ENCODE peak calls at places on chromosomes 6 and 20, in four cellular contexts. One of them, this sample, is unnamed. For H3K4me1, the result is how much of the 10 kb centered on the place peaks cover.

GRCh38 chr6:34476462-34476861 is 10.6 kb downstream of the PACSIN1 start:
- DNase-seq in CD8-positive, alpha-beta T cell: no peak
- DNase-seq in IMR-90: no peak
- DNase-seq in MM.1S: no peak
- DNase-seq in this sample: peak

GRCh38 chr6:36243562-36244212 is 26.2 kb upstream of the PNPLA1 start:
- DNase-seq in IMR-90: no peak
- DNase-seq in MM.1S: no peak
- DNase-seq in CD8-positive, alpha-beta T cell: no peak
- DNase-seq in this sample: no peak

GRCh38 chr6:121504227-121504626 is 68.8 kb downstream of the GJA1 start:
- DNase-seq in MM.1S: no peak
- DNase-seq in IMR-90: peak
- DNase-seq in CD8-positive, alpha-beta T cell: no peak
- DNase-seq in this sample: no peak

GRCh38 chr20:4225778-4226177 is 210.4 kb upstream of the RNF24 start:
- DNase-seq in IMR-90: peak
- DNase-seq in MM.1S: no peak
- DNase-seq in CD8-positive, alpha-beta T cell: no peak
- DNase-seq in this sample: peak

GRCh38 chr20:4091332-4092135 is 76.2 kb upstream of the RNF24 start:
- DNase-seq in CD8-positive, alpha-beta T cell: no peak
- DNase-seq in IMR-90: peak
- DNase-seq in MM.1S: no peak
- DNase-seq in this sample: peak

GRCh38 chr6:163419413-163420314 is 5.1 kb downstream of the QKI start:
- DNase-seq in MM.1S: no peak
- DNase-seq in IMR-90: peak
- DNase-seq in CD8-positive, alpha-beta T cell: no peak
- DNase-seq in this sample: no peak

GRCh38 chr20:717271-717670 is 41.7 kb upstream of the SCRT2 start:
- DNase-seq in CD8-positive, alpha-beta T cell: no peak
- DNase-seq in MM.1S: no peak
- DNase-seq in IMR-90: no peak
- DNase-seq in this sample: no peak

GRCh38 chr6:81655696-81656095 is 96.8 kb downstream of the TENT5A start:
- DNase-seq in CD8-positive, alpha-beta T cell: no peak
- DNase-seq in MM.1S: no peak
- DNase-seq in IMR-90: peak
- DNase-seq in this sample: no peak

GRCh38 chr20:43915209-43916072 is 789 bp downstream of the TOX2 start:
- DNase-seq in MM.1S: no peak
- DNase-seq in CD8-positive, alpha-beta T cell: peak
- DNase-seq in IMR-90: peak
- DNase-seq in this sample: no peak

GRCh38 chr6:165439928-165440554 is 130.6 kb upstream of the C6orf118 start:
- DNase-seq in MM.1S: peak
- DNase-seq in CD8-positive, alpha-beta T cell: no peak
- DNase-seq in IMR-90: peak
- DNase-seq in this sample: no peak

GRCh38 chr6:57267586-57268293 is 45.6 kb upstream of the RAB23 start:
- DNase-seq in MM.1S: peak
- DNase-seq in CD8-positive, alpha-beta T cell: peak
- DNase-seq in IMR-90: peak
- DNase-seq in this sample: peak

GRCh38 chr6:130513770-130514169 is 148.0 kb downstream of the TMEM200A start:
- DNase-seq in CD8-positive, alpha-beta T cell: peak
- DNase-seq in MM.1S: peak
- DNase-seq in IMR-90: peak
- DNase-seq in this sample: peak

GRCh38 chr6:63897459-63897858 is 261.9 kb downstream of the PHF3 start:
- DNase-seq in IMR-90: peak
- DNase-seq in CD8-positive, alpha-beta T cell: no peak
- DNase-seq in MM.1S: no peak
- DNase-seq in this sample: no peak

GRCh38 chr6:165662671-165663282 is at the start of gene PDE10A:
- DNase-seq in IMR-90: peak
- DNase-seq in MM.1S: no peak
- DNase-seq in CD8-positive, alpha-beta T cell: no peak
- DNase-seq in this sample: peak

GRCh38 chr20:60765821-60766403 is 486.1 kb upstream of the CDH4 start:
- DNase-seq in MM.1S: no peak
- DNase-seq in CD8-positive, alpha-beta T cell: no peak
- DNase-seq in IMR-90: no peak
- DNase-seq in this sample: no peak

GRCh38 chr20:25195962-25196700 is 619 bp downstream of the ENTPD6 start:
- DNase-seq in MM.1S: peak
- DNase-seq in IMR-90: peak
- DNase-seq in CD8-positive, alpha-beta T cell: peak
- DNase-seq in this sample: no peak

DNA sequence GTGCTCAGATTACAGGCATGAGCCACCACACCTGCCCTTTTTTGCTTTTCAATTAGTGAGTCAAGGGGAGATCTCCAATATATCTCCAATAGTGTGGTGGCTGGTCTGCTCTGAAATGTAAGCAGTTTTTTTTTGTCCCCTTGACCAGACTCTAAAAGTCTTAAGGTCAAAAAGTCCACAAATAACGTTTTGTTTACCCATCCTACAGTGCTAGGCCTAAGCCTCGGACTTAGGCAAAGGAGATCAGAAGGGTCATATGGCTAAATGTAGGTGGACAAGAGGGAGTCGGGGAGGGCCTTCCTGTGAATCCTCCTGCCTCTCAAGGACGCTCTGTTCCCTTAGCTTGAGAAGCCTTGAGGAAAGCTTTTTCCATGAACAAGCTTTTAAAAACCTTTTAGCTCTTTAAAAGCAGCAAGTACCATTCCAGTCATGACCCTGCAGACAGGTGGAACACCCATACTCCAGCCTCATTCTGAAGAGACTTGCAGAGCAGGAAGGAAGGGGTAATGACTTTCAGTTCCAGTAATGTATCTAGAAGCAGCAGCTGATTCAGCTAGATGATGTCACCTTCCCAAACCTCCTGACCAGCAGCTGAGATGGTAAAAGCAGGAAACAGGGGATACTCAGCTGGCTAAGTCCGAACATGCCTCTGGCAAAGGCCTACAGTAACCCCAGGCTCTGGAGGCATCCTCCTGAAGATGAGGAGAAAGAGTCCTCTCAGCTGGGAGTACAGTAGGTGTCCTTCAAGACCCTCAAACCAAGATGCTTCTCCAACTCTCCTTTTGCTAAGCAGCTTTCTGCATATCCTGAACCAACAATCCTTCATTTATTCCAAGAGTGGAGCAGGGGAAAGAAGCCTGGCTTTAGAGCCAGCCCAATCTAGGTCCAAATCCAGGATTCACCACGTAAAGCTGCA is 23.6 kb downstream of the BCL2L1 start:
- DNase-seq in CD8-positive, alpha-beta T cell: no peak
- DNase-seq in IMR-90: peak
- DNase-seq in MM.1S: peak
- DNase-seq in this sample: peak
- H3K4me1 ChIP-seq in CD8-positive, alpha-beta T cell: under half
- H3K4me1 ChIP-seq in IMR-90: under half
- H3K4me1 ChIP-seq in MM.1S: half or more
- H3K4me1 ChIP-seq in this sample: under half

GRCh38 chr6:103113416-103113815 is 1719.9 kb downstream of the GRIK2 start:
- DNase-seq in MM.1S: no peak
- DNase-seq in CD8-positive, alpha-beta T cell: no peak
- DNase-seq in IMR-90: no peak
- DNase-seq in this sample: no peak

GRCh38 chr6:103105686-103106085 is 1712.2 kb downstream of the GRIK2 start:
- DNase-seq in MM.1S: no peak
- DNase-seq in IMR-90: no peak
- DNase-seq in CD8-positive, alpha-beta T cell: no peak
- DNase-seq in this sample: no peak

GRCh38 chr6:103107985-103108384 is 1714.5 kb downstream of the GRIK2 start:
- DNase-seq in MM.1S: no peak
- DNase-seq in IMR-90: no peak
- DNase-seq in CD8-positive, alpha-beta T cell: no peak
- DNase-seq in this sample: no peak
- H3K4me3 ChIP-seq in MM.1S: no peak
- H3K4me3 ChIP-seq in IMR-90: no peak
- H3K4me3 ChIP-seq in CD8-positive, alpha-beta T cell: no peak
- H3K4me3 ChIP-seq in this sample: no peak

GRCh38 chr6:37525460-37526357 is 26.0 kb upstream of the CCDC167 start:
- DNase-seq in IMR-90: peak
- DNase-seq in CD8-positive, alpha-beta T cell: no peak
- DNase-seq in MM.1S: no peak
- DNase-seq in this sample: peak
- H3K4me1 ChIP-seq in IMR-90: under half
- H3K4me1 ChIP-seq in CD8-positive, alpha-beta T cell: under half
- H3K4me1 ChIP-seq in MM.1S: under half
- H3K4me1 ChIP-seq in this sample: under half

GRCh38 chr6:89612121-89612520 is 26.4 kb downstream of the LYRM2 start:
- DNase-seq in MM.1S: no peak
- DNase-seq in IMR-90: no peak
- DNase-seq in CD8-positive, alpha-beta T cell: no peak
- DNase-seq in this sample: peak

GRCh38 chr6:89613790-89614189 is 24.8 kb downstream of the LYRM2 start:
- DNase-seq in IMR-90: no peak
- DNase-seq in CD8-positive, alpha-beta T cell: no peak
- DNase-seq in MM.1S: no peak
- DNase-seq in this sample: no peak

GRCh38 chr6:89610149-89610642 is 28.4 kb downstream of the LYRM2 start:
- DNase-seq in IMR-90: peak
- DNase-seq in CD8-positive, alpha-beta T cell: peak
- DNase-seq in MM.1S: peak
- DNase-seq in this sample: peak

GRCh38 chr6:89615882-89616281 is 22.7 kb downstream of the LYRM2 start:
- DNase-seq in IMR-90: no peak
- DNase-seq in MM.1S: no peak
- DNase-seq in CD8-positive, alpha-beta T cell: no peak
- DNase-seq in this sample: no peak

GRCh38 chr6:89611666-89612065 is 26.9 kb downstream of the LYRM2 start:
- DNase-seq in CD8-positive, alpha-beta T cell: no peak
- DNase-seq in MM.1S: peak
- DNase-seq in IMR-90: peak
- DNase-seq in this sample: no peak
- H3K4me3 ChIP-seq in CD8-positive, alpha-beta T cell: no peak
- H3K4me3 ChIP-seq in MM.1S: no peak
- H3K4me3 ChIP-seq in IMR-90: no peak
- H3K4me3 ChIP-seq in this sample: no peak

GRCh38 chr20:38168791-38169589 is 3.9 kb upstream of the TGM2 start:
- DNase-seq in MM.1S: no peak
- DNase-seq in CD8-positive, alpha-beta T cell: no peak
- DNase-seq in IMR-90: no peak
- DNase-seq in this sample: peak
- H3K4me1 ChIP-seq in MM.1S: under half
- H3K4me1 ChIP-seq in CD8-positive, alpha-beta T cell: under half
- H3K4me1 ChIP-seq in IMR-90: half or more
- H3K4me1 ChIP-seq in this sample: under half

GRCh38 chr20:62356948-62357667 is 10.0 kb downstream of the LAMA5 start:
- DNase-seq in MM.1S: no peak
- DNase-seq in CD8-positive, alpha-beta T cell: no peak
- DNase-seq in IMR-90: peak
- DNase-seq in this sample: peak
- H3K4me3 ChIP-seq in MM.1S: no peak
- H3K4me3 ChIP-seq in CD8-positive, alpha-beta T cell: no peak
- H3K4me3 ChIP-seq in IMR-90: no peak
- H3K4me3 ChIP-seq in this sample: peak

GRCh38 chr6:157089258-157089657 is 234.1 kb downstream of the TMEM242 start:
- DNase-seq in CD8-positive, alpha-beta T cell: no peak
- DNase-seq in MM.1S: no peak
- DNase-seq in IMR-90: peak
- DNase-seq in this sample: peak

GRCh38 chr6:157089851-157090250 is 233.5 kb downstream of the TMEM242 start:
- DNase-seq in MM.1S: no peak
- DNase-seq in CD8-positive, alpha-beta T cell: no peak
- DNase-seq in IMR-90: no peak
- DNase-seq in this sample: no peak

GRCh38 chr6:157086632-157087031 is 236.7 kb downstream of the TMEM242 start:
- DNase-seq in CD8-positive, alpha-beta T cell: no peak
- DNase-seq in MM.1S: no peak
- DNase-seq in IMR-90: no peak
- DNase-seq in this sample: no peak

GRCh38 chr6:157088841-157089240 is 234.5 kb downstream of the TMEM242 start:
- DNase-seq in CD8-positive, alpha-beta T cell: no peak
- DNase-seq in IMR-90: no peak
- DNase-seq in MM.1S: no peak
- DNase-seq in this sample: no peak

GRCh38 chr6:157087974-157088373 is 235.3 kb downstream of the TMEM242 start:
- DNase-seq in CD8-positive, alpha-beta T cell: no peak
- DNase-seq in IMR-90: no peak
- DNase-seq in MM.1S: no peak
- DNase-seq in this sample: no peak
- H3K4me1 ChIP-seq in CD8-positive, alpha-beta T cell: under half
- H3K4me1 ChIP-seq in IMR-90: under half
- H3K4me1 ChIP-seq in MM.1S: under half
- H3K4me1 ChIP-seq in this sample: under half

DNA sequence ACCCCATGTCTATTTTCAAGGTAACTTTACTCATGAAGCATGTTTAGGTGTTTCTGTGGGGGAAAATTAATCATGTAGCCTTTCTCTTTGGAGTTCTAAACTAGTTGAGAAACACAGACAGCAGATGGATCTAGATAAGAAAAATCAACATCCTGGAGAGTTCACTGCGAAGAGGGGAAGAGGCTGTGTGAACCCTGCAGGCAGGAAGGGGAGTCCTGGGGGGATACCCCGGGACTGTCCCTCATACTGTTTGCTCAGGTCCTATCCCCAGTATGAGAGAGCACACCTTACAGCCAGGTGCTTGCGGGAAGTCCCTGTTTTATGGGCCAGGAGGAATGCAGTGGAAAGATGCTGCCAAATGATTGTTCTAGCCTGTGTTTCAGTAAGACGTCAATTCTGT is 32.7 kb downstream of the CHMP4B start:
- DNase-seq in CD8-positive, alpha-beta T cell: peak
- DNase-seq in IMR-90: no peak
- DNase-seq in MM.1S: peak
- DNase-seq in this sample: no peak
- H3K4me3 ChIP-seq in CD8-positive, alpha-beta T cell: no peak
- H3K4me3 ChIP-seq in IMR-90: no peak
- H3K4me3 ChIP-seq in MM.1S: no peak
- H3K4me3 ChIP-seq in this sample: no peak